ENCODE peak calls at places on chromosome 22, in four cellular contexts. One of them, this sample, is unnamed.

GRCh38 chr22:24810043-24810749 is 4.2 kb downstream of the SGSM1 start:
- DNase-seq in body of pancreas: no peak
- DNase-seq in mammary epithelial cell: no peak
- DNase-seq in fibroblast of the aortic adventitia: no peak
- DNase-seq in this sample: no peak

GRCh38 chr22:40684728-40685127 is 5.4 kb downstream of the MCHR1 start:
- DNase-seq in body of pancreas: no peak
- DNase-seq in mammary epithelial cell: no peak
- DNase-seq in fibroblast of the aortic adventitia: no peak
- DNase-seq in this sample: no peak

GRCh38 chr22:50089231-50090140 is at the start of gene MOV10L1:
- DNase-seq in body of pancreas: no peak
- DNase-seq in mammary epithelial cell: no peak
- DNase-seq in fibroblast of the aortic adventitia: no peak
- DNase-seq in this sample: no peak

GRCh38 chr22:29022101-29022817 is 39.4 kb downstream of the C22orf31 start:
- DNase-seq in body of pancreas: no peak
- DNase-seq in mammary epithelial cell: no peak
- DNase-seq in fibroblast of the aortic adventitia: no peak
- DNase-seq in this sample: no peak

GRCh38 chr22:46638601-46639431 is 18.6 kb downstream of the GRAMD4 start:
- DNase-seq in body of pancreas: peak; percentile 74
- DNase-seq in mammary epithelial cell: no peak
- DNase-seq in fibroblast of the aortic adventitia: peak; percentile 28
- DNase-seq in this sample: no peak

GRCh38 chr22:48709976-48710375 is 1117.7 kb downstream of the BRD1 start:
- DNase-seq in body of pancreas: no peak
- DNase-seq in mammary epithelial cell: no peak
- DNase-seq in fibroblast of the aortic adventitia: no peak
- DNase-seq in this sample: no peak

GRCh38 chr22:46038174-46038487 is 61.2 kb upstream of the WNT7B start:
- DNase-seq in body of pancreas: no peak
- DNase-seq in mammary epithelial cell: no peak
- DNase-seq in fibroblast of the aortic adventitia: no peak
- DNase-seq in this sample: no peak

GRCh38 chr22:45102896-45103420 is 60.8 kb upstream of the NUP50 start:
- DNase-seq in body of pancreas: no peak
- DNase-seq in mammary epithelial cell: no peak
- DNase-seq in fibroblast of the aortic adventitia: no peak
- DNase-seq in this sample: no peak

GRCh38 chr22:40414306-40414705 is 43.9 kb downstream of the SGSM3 start:
- DNase-seq in body of pancreas: no peak
- DNase-seq in mammary epithelial cell: peak; percentile 71
- DNase-seq in fibroblast of the aortic adventitia: peak; percentile 9
- DNase-seq in this sample: no peak

GRCh38 chr22:42473484-42474193 is 41.4 kb upstream of the NFAM1 start:
- DNase-seq in body of pancreas: no peak
- DNase-seq in mammary epithelial cell: peak; percentile 53
- DNase-seq in fibroblast of the aortic adventitia: peak; percentile 73
- DNase-seq in this sample: no peak

GRCh38 chr22:49201046-49201970 is 626.4 kb downstream of the BRD1 start:
- DNase-seq in body of pancreas: no peak
- DNase-seq in mammary epithelial cell: no peak
- DNase-seq in fibroblast of the aortic adventitia: no peak
- DNase-seq in this sample: no peak

GRCh38 chr22:49334589-49334873 is 493.1 kb downstream of the BRD1 start:
- DNase-seq in body of pancreas: no peak
- DNase-seq in mammary epithelial cell: no peak
- DNase-seq in fibroblast of the aortic adventitia: no peak
- DNase-seq in this sample: no peak

GRCh38 chr22:46900549-46900948 is 138.1 kb downstream of the TBC1D22A start:
- DNase-seq in body of pancreas: no peak
- DNase-seq in mammary epithelial cell: no peak
- DNase-seq in fibroblast of the aortic adventitia: no peak
- DNase-seq in this sample: no peak

GRCh38 chr22:44256085-44256484 is 56.7 kb downstream of the SHISAL1 start:
- DNase-seq in body of pancreas: no peak
- DNase-seq in mammary epithelial cell: no peak
- DNase-seq in fibroblast of the aortic adventitia: no peak
- DNase-seq in this sample: no peak

GRCh38 chr22:46881373-46882118 is 119.1 kb downstream of the TBC1D22A start:
- DNase-seq in body of pancreas: no peak
- DNase-seq in mammary epithelial cell: peak; percentile 37
- DNase-seq in fibroblast of the aortic adventitia: peak; percentile 7
- DNase-seq in this sample: no peak

GRCh38 chr22:33796494-33796893 is 123.8 kb downstream of the LARGE1 start:
- DNase-seq in body of pancreas: no peak
- DNase-seq in mammary epithelial cell: no peak
- DNase-seq in fibroblast of the aortic adventitia: no peak
- DNase-seq in this sample: no peak

GRCh38 chr22:24400037-24400725 is 27.2 kb upstream of the ADORA2A start:
- DNase-seq in body of pancreas: no peak
- DNase-seq in mammary epithelial cell: no peak
- DNase-seq in fibroblast of the aortic adventitia: no peak
- DNase-seq in this sample: no peak

GRCh38 chr22:44585559-44586121 is 87.6 kb upstream of the RTL6 start:
- DNase-seq in body of pancreas: no peak
- DNase-seq in mammary epithelial cell: no peak
- DNase-seq in fibroblast of the aortic adventitia: no peak
- DNase-seq in this sample: no peak

GRCh38 chr22:46681010-46681409 is 57.0 kb downstream of the CERK start:
- DNase-seq in body of pancreas: peak; percentile 39
- DNase-seq in mammary epithelial cell: no peak
- DNase-seq in fibroblast of the aortic adventitia: no peak
- DNase-seq in this sample: no peak

GRCh38 chr22:24945430-24945829 is 1.1 kb downstream of the LHFPL7 start:
- DNase-seq in body of pancreas: no peak
- DNase-seq in mammary epithelial cell: no peak
- DNase-seq in fibroblast of the aortic adventitia: no peak
- DNase-seq in this sample: no peak

GRCh38 chr22:47687776-47688175 is 925.3 kb downstream of the TBC1D22A start:
- DNase-seq in body of pancreas: no peak
- DNase-seq in mammary epithelial cell: no peak
- DNase-seq in fibroblast of the aortic adventitia: no peak
- DNase-seq in this sample: no peak

GRCh38 chr22:45341503-45341902 is 31.8 kb downstream of the FAM118A start:
- DNase-seq in body of pancreas: no peak
- DNase-seq in mammary epithelial cell: no peak
- DNase-seq in fibroblast of the aortic adventitia: no peak
- DNase-seq in this sample: no peak

GRCh38 chr22:42438293-42438650 is 6.1 kb upstream of the NFAM1 start:
- DNase-seq in body of pancreas: no peak
- DNase-seq in mammary epithelial cell: no peak
- DNase-seq in fibroblast of the aortic adventitia: no peak
- DNase-seq in this sample: no peak

GRCh38 chr22:40367342-40367741 is 3.1 kb upstream of the SGSM3 start:
- DNase-seq in body of pancreas: no peak
- DNase-seq in mammary epithelial cell: no peak
- DNase-seq in fibroblast of the aortic adventitia: no peak
- DNase-seq in this sample: peak; percentile 46

GRCh38 chr22:45834241-45834640 is 142.7 kb downstream of the WNT7B start:
- DNase-seq in body of pancreas: no peak
- DNase-seq in mammary epithelial cell: no peak
- DNase-seq in fibroblast of the aortic adventitia: no peak
- DNase-seq in this sample: no peak

DNA sequence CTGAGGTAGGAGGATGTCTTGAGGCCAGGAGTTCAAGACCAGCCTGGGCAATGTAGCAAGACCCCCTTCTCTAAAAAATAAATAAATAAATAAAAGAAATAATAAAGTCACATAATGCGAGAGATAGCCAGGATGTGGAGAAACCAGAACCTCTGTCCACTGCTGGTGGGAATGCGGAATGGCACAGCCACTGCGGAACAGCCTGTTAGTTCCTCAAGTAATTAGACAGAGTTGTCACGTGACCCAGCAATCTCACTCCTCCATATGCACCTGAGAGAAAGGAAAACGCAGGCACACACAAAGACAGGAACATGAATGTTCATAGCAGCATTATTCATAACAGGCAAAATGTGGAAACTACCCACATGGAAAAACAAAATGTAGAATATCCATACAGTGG is 27.5 kb downstream of the LIF start:
- DNase-seq in body of pancreas: no peak
- DNase-seq in mammary epithelial cell: no peak
- DNase-seq in fibroblast of the aortic adventitia: no peak
- DNase-seq in this sample: no peak
- TF ChIP-seq CTCF in body of pancreas: no peak
- TF ChIP-seq CTCF in mammary epithelial cell: no peak
- TF ChIP-seq CTCF in fibroblast of the aortic adventitia: peak; percentile 31
- TF ChIP-seq CTCF in this sample: no peak

DNA sequence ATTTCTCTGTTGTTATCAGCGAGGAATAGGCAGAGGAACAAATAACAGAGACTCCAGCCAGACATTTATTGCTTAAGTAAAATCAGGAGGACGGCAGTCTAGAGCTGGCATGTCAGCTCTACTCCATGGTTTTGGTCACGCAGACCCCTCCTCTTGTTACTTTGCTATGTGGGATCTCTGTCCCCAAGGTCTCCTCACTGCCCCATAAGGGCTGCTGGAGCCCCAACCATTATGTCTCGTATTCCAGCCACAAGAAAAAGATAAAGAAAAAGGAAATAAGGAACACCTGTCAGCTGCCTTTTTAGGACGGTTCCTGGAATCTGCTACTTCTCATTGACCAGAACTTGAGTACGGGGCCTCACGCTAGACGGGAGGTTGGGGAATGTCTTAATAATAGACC is 70.4 kb downstream of the ELFN2 start:
- DNase-seq in body of pancreas: no peak
- DNase-seq in mammary epithelial cell: no peak
- DNase-seq in fibroblast of the aortic adventitia: no peak
- DNase-seq in this sample: no peak
- TF ChIP-seq CTCF in body of pancreas: no peak
- TF ChIP-seq CTCF in mammary epithelial cell: no peak
- TF ChIP-seq CTCF in fibroblast of the aortic adventitia: no peak
- TF ChIP-seq CTCF in this sample: no peak

GRCh38 chr22:17271711-17272451 is 52.6 kb upstream of the ADA2 start:
- DNase-seq in body of pancreas: no peak
- DNase-seq in mammary epithelial cell: no peak
- DNase-seq in fibroblast of the aortic adventitia: no peak
- DNase-seq in this sample: no peak
- TF ChIP-seq CTCF in body of pancreas: no peak
- TF ChIP-seq CTCF in mammary epithelial cell: no peak
- TF ChIP-seq CTCF in fibroblast of the aortic adventitia: no peak
- TF ChIP-seq CTCF in this sample: no peak

DNA sequence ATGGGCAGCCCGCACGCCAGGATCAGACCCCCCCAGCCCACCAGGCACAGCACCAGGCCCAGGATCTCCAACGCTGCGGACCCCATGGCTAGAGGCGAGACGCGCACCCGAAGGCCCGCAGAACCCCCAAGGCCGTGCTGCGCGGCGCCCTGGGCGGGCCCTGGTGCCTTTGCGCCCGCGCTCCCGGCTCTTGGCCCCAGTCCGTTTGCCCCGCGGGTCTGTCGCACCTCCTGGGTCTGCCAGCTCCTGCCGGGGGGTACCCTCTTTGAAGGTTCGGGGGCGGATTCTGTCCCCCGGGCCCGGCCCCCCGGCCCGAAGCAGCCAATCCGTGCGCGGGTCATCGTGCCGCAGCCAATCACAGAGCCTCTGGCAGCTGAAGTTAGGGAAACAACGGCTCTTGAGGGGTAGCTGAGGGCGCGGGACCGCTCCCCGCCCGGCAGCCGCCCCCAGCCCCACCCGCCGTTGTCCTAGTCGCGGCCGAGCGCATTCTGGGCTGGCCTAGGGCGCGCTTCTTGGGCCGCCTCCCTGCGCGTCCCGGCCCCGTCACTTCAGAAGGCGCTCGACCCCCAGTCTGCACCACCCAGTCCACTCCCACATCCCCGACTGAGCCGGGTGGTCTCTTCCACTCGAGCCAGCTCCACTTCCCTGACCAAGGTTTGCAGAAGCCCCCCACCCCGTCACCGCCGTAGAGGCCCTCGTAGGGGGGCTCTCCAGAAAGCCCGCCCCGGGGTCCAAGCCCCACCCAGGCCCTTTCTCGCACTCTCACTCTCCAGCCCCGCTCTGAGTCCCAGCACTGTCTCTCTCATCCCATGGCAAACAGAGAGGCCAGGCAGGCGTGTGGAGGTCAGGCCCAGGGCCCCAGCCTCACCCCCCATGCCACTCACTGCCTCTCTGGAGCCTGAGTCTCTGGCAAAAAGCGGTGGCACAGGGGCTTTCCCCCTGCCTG is at the start of gene CLDN5:
- DNase-seq in body of pancreas: no peak
- DNase-seq in mammary epithelial cell: no peak
- DNase-seq in fibroblast of the aortic adventitia: no peak
- DNase-seq in this sample: peak; percentile 59
- TF ChIP-seq CTCF in body of pancreas: no peak
- TF ChIP-seq CTCF in mammary epithelial cell: no peak
- TF ChIP-seq CTCF in fibroblast of the aortic adventitia: no peak
- TF ChIP-seq CTCF in this sample: no peak

DNA sequence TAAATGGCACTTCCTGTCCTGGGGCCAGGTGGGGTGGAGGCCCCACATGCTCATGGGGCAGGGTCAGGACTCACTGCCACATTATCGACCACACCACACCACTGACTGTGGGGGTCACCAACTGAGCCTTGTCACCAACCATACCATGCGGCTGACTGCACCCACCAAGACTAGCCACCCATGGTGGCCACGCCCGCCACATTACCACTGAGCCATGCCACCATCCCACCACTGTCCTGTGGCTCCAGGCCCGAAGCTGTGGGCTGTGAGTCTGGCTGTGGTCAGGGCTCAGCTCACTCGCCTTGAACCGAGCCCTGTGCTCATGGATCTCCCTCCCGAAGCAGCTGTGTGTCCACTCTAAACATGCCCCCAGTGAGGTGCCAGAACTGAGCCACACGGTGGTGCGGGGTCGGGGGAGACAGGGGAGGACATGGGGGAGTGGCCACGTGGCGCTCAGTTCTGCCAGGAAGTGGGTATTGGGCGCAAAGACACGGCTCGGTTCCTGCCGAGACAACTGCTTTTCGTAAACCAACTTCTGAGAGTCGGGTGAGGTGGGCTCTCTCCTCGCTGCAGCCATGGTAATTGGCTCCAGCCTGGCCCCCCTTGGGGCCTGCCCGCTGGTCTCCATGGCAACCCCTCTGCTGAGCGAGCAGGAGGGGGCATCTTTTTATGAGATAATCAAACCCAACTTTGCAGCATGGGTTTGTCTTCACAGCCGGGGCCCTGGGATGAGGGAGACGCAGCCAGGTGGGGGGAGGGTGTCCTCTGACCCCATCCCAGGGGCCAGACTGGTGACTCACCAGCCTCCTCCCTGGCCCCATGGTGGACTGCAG is 23.2 kb downstream of the RTN4R start:
- DNase-seq in body of pancreas: no peak
- DNase-seq in mammary epithelial cell: no peak
- DNase-seq in fibroblast of the aortic adventitia: no peak
- DNase-seq in this sample: no peak
- TF ChIP-seq CTCF in body of pancreas: no peak
- TF ChIP-seq CTCF in mammary epithelial cell: no peak
- TF ChIP-seq CTCF in fibroblast of the aortic adventitia: no peak
- TF ChIP-seq CTCF in this sample: no peak